ENCODE peak calls at places on chromosomes 2 and 18, in seven cellular contexts. One of them, this sample, is unnamed.

GRCh38 chr2:10873790-10874437 is 37.8 kb upstream of the KCNF1 start:
- ATAC-seq in A549: no peak
- ATAC-seq in upper lobe of left lung: no peak
- ATAC-seq in right lobe of liver: no peak
- ATAC-seq in gastrocnemius medialis: peak
- ATAC-seq in IMR-90: no peak
- ATAC-seq in K562: no peak
- ATAC-seq in this sample: no peak

GRCh38 chr2:46988733-46989481 is 73.3 kb upstream of the MCFD2 start:
- ATAC-seq in K562: no peak
- ATAC-seq in right lobe of liver: peak
- ATAC-seq in gastrocnemius medialis: no peak
- ATAC-seq in upper lobe of left lung: no peak
- ATAC-seq in IMR-90: no peak
- ATAC-seq in A549: no peak
- ATAC-seq in this sample: no peak

GRCh38 chr2:11142330-11142729 is 12.9 kb upstream of the SLC66A3 start:
- ATAC-seq in gastrocnemius medialis: no peak
- ATAC-seq in A549: peak
- ATAC-seq in K562: peak
- ATAC-seq in IMR-90: no peak
- ATAC-seq in upper lobe of left lung: no peak
- ATAC-seq in right lobe of liver: no peak
- ATAC-seq in this sample: no peak

GRCh38 chr2:55052087-55053061 is 2.1 kb upstream of the RTN4 start:
- ATAC-seq in A549: no peak
- ATAC-seq in right lobe of liver: no peak
- ATAC-seq in K562: no peak
- ATAC-seq in IMR-90: no peak
- ATAC-seq in upper lobe of left lung: no peak
- ATAC-seq in gastrocnemius medialis: no peak
- ATAC-seq in this sample: no peak

GRCh38 chr18:49758263-49758610 is 55.1 kb downstream of the ACAA2 start:
- ATAC-seq in right lobe of liver: no peak
- ATAC-seq in IMR-90: no peak
- ATAC-seq in gastrocnemius medialis: no peak
- ATAC-seq in A549: no peak
- ATAC-seq in K562: peak
- ATAC-seq in upper lobe of left lung: no peak
- ATAC-seq in this sample: no peak

GRCh38 chr18:76490040-76490439 is 5.0 kb downstream of the ZNF516 start:
- ATAC-seq in A549: no peak
- ATAC-seq in K562: no peak
- ATAC-seq in gastrocnemius medialis: no peak
- ATAC-seq in upper lobe of left lung: no peak
- ATAC-seq in right lobe of liver: no peak
- ATAC-seq in IMR-90: no peak
- ATAC-seq in this sample: no peak

GRCh38 chr2:158730621-158730905 is 64.6 kb upstream of the DAPL1 start:
- ATAC-seq in right lobe of liver: no peak
- ATAC-seq in upper lobe of left lung: no peak
- ATAC-seq in IMR-90: no peak
- ATAC-seq in A549: no peak
- ATAC-seq in K562: no peak
- ATAC-seq in gastrocnemius medialis: no peak
- ATAC-seq in this sample: no peak

GRCh38 chr2:44952143-44952805 is 10.8 kb downstream of the SIX3 start:
- ATAC-seq in gastrocnemius medialis: peak
- ATAC-seq in A549: peak
- ATAC-seq in upper lobe of left lung: peak
- ATAC-seq in IMR-90: peak
- ATAC-seq in K562: peak
- ATAC-seq in right lobe of liver: peak
- ATAC-seq in this sample: peak

GRCh38 chr18:8757598-8757997 is 52.2 kb downstream of the MTCL1 start:
- ATAC-seq in right lobe of liver: no peak
- ATAC-seq in K562: no peak
- ATAC-seq in gastrocnemius medialis: no peak
- ATAC-seq in A549: no peak
- ATAC-seq in upper lobe of left lung: no peak
- ATAC-seq in IMR-90: no peak
- ATAC-seq in this sample: no peak

GRCh38 chr2:25844089-25844488 is 34.2 kb downstream of the ASXL2 start:
- ATAC-seq in gastrocnemius medialis: peak
- ATAC-seq in right lobe of liver: peak
- ATAC-seq in A549: no peak
- ATAC-seq in upper lobe of left lung: no peak
- ATAC-seq in IMR-90: peak
- ATAC-seq in K562: no peak
- ATAC-seq in this sample: no peak

GRCh38 chr2:207284556-207285450 is 119.1 kb upstream of the KLF7 start:
- ATAC-seq in K562: no peak
- ATAC-seq in A549: no peak
- ATAC-seq in upper lobe of left lung: no peak
- ATAC-seq in gastrocnemius medialis: no peak
- ATAC-seq in IMR-90: peak
- ATAC-seq in right lobe of liver: no peak
- ATAC-seq in this sample: no peak

GRCh38 chr2:145743016-145743415 is 1223.1 kb upstream of the ZEB2 start:
- ATAC-seq in gastrocnemius medialis: no peak
- ATAC-seq in upper lobe of left lung: peak
- ATAC-seq in A549: no peak
- ATAC-seq in K562: no peak
- ATAC-seq in right lobe of liver: peak
- ATAC-seq in IMR-90: no peak
- ATAC-seq in this sample: no peak

GRCh38 chr2:224412064-224412921 is 10.4 kb upstream of the FAM124B start:
- ATAC-seq in K562: no peak
- ATAC-seq in right lobe of liver: peak
- ATAC-seq in upper lobe of left lung: peak
- ATAC-seq in IMR-90: peak
- ATAC-seq in gastrocnemius medialis: peak
- ATAC-seq in A549: no peak
- ATAC-seq in this sample: no peak

GRCh38 chr18:55763298-55763697 is 175.3 kb upstream of the TCF4 start:
- ATAC-seq in K562: no peak
- ATAC-seq in IMR-90: peak
- ATAC-seq in gastrocnemius medialis: no peak
- ATAC-seq in upper lobe of left lung: no peak
- ATAC-seq in right lobe of liver: no peak
- ATAC-seq in A549: no peak
- ATAC-seq in this sample: no peak

GRCh38 chr2:171018522-171018921 is 89.5 kb downstream of the GORASP2 start:
- ATAC-seq in A549: no peak
- ATAC-seq in gastrocnemius medialis: no peak
- ATAC-seq in IMR-90: no peak
- ATAC-seq in right lobe of liver: no peak
- ATAC-seq in K562: peak
- ATAC-seq in upper lobe of left lung: no peak
- ATAC-seq in this sample: no peak

GRCh38 chr2:68383778-68384177 is 18.7 kb downstream of the PLEK start:
- ATAC-seq in A549: no peak
- ATAC-seq in IMR-90: no peak
- ATAC-seq in gastrocnemius medialis: no peak
- ATAC-seq in K562: no peak
- ATAC-seq in upper lobe of left lung: no peak
- ATAC-seq in right lobe of liver: no peak
- ATAC-seq in this sample: no peak

GRCh38 chr2:154724194-154724797 is 25.8 kb downstream of the KCNJ3 start:
- ATAC-seq in K562: no peak
- ATAC-seq in A549: no peak
- ATAC-seq in gastrocnemius medialis: no peak
- ATAC-seq in right lobe of liver: no peak
- ATAC-seq in IMR-90: no peak
- ATAC-seq in upper lobe of left lung: no peak
- ATAC-seq in this sample: no peak

GRCh38 chr2:231250146-231250545 is 51.7 kb downstream of the ARMC9 start:
- ATAC-seq in K562: no peak
- ATAC-seq in right lobe of liver: no peak
- ATAC-seq in IMR-90: peak
- ATAC-seq in gastrocnemius medialis: no peak
- ATAC-seq in A549: no peak
- ATAC-seq in upper lobe of left lung: no peak
- ATAC-seq in this sample: peak

DNA sequence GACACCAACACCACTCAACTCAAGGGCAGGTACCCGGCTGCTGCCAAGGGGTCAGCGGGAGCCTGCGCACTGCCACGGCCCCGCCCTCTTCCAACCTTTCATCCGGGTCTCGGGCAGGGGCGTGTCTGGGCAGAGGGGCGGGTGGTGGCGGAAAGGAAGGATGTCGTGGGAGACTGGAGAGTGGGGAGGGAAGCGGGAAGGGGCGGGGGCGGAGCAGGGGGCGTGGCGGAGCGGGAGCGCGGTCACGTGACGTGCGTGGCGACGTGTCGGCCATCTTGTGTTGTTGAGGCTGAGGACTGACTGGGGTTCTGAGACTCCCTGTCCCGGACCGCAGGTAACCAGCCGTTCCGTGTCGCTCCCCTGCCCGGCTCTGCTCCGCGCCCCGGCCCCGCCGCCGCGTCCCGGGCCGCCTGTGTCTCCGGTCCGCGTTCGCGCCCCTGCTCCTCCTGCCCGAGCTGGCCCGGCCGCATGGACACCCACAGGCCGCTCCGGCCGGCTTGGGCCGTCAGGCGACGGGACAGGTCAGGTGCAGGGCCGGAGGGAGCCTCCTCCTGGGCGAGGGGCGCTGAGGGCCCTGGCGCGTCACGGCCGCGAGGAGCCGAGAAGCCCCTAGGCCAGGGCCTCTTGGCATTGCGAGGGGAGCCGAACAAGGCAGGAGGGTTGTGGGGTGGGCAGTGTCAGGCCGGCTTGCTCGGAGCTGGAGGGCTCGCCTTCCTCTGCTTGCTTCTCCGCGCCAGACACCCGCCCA is at the start of gene GIGYF2:
- ATAC-seq in gastrocnemius medialis: peak
- ATAC-seq in IMR-90: peak
- ATAC-seq in upper lobe of left lung: peak
- ATAC-seq in K562: peak
- ATAC-seq in right lobe of liver: peak
- ATAC-seq in A549: peak
- ATAC-seq in this sample: peak
- TF ChIP-seq POLR2A in gastrocnemius medialis: peak
- TF ChIP-seq POLR2A in IMR-90: peak
- TF ChIP-seq POLR2A in upper lobe of left lung: peak
- TF ChIP-seq POLR2A in K562: peak
- TF ChIP-seq POLR2A in right lobe of liver: peak
- TF ChIP-seq POLR2A in A549: peak
- TF ChIP-seq POLR2A in this sample: peak

GRCh38 chr18:12377556-12378553 is 828 bp upstream of the AFG3L2 start:
- ATAC-seq in gastrocnemius medialis: peak
- ATAC-seq in A549: peak
- ATAC-seq in right lobe of liver: no peak
- ATAC-seq in K562: no peak
- ATAC-seq in IMR-90: peak
- ATAC-seq in upper lobe of left lung: no peak
- ATAC-seq in this sample: peak
- TF ChIP-seq POLR2A in gastrocnemius medialis: peak
- TF ChIP-seq POLR2A in A549: peak
- TF ChIP-seq POLR2A in right lobe of liver: peak
- TF ChIP-seq POLR2A in K562: peak
- TF ChIP-seq POLR2A in IMR-90: peak
- TF ChIP-seq POLR2A in upper lobe of left lung: peak
- TF ChIP-seq POLR2A in this sample: peak

GRCh38 chr18:3035635-3036034 is 22.7 kb upstream of the LPIN2 start:
- ATAC-seq in K562: no peak
- ATAC-seq in right lobe of liver: no peak
- ATAC-seq in A549: no peak
- ATAC-seq in upper lobe of left lung: no peak
- ATAC-seq in gastrocnemius medialis: no peak
- ATAC-seq in IMR-90: no peak
- ATAC-seq in this sample: no peak

GRCh38 chr18:3036108-3036507 is 23.2 kb upstream of the LPIN2 start:
- ATAC-seq in K562: no peak
- ATAC-seq in right lobe of liver: no peak
- ATAC-seq in A549: no peak
- ATAC-seq in IMR-90: no peak
- ATAC-seq in upper lobe of left lung: no peak
- ATAC-seq in gastrocnemius medialis: no peak
- ATAC-seq in this sample: no peak

GRCh38 chr18:3040183-3040582 is 27.2 kb upstream of the LPIN2 start:
- ATAC-seq in gastrocnemius medialis: no peak
- ATAC-seq in K562: no peak
- ATAC-seq in IMR-90: no peak
- ATAC-seq in right lobe of liver: no peak
- ATAC-seq in upper lobe of left lung: no peak
- ATAC-seq in A549: no peak
- ATAC-seq in this sample: no peak

GRCh38 chr18:3040881-3041280 is 27.9 kb upstream of the LPIN2 start:
- ATAC-seq in IMR-90: no peak
- ATAC-seq in A549: no peak
- ATAC-seq in right lobe of liver: no peak
- ATAC-seq in gastrocnemius medialis: no peak
- ATAC-seq in upper lobe of left lung: no peak
- ATAC-seq in K562: no peak
- ATAC-seq in this sample: no peak

GRCh38 chr18:3037423-3037915 is 24.5 kb upstream of the LPIN2 start:
- ATAC-seq in IMR-90: peak
- ATAC-seq in upper lobe of left lung: peak
- ATAC-seq in A549: peak
- ATAC-seq in K562: peak
- ATAC-seq in right lobe of liver: peak
- ATAC-seq in gastrocnemius medialis: peak
- ATAC-seq in this sample: peak
- TF ChIP-seq POLR2A in IMR-90: no peak
- TF ChIP-seq POLR2A in upper lobe of left lung: no peak
- TF ChIP-seq POLR2A in A549: no peak
- TF ChIP-seq POLR2A in K562: no peak
- TF ChIP-seq POLR2A in right lobe of liver: no peak
- TF ChIP-seq POLR2A in gastrocnemius medialis: no peak
- TF ChIP-seq POLR2A in this sample: no peak

GRCh38 chr2:86488561-86489250 is 47.5 kb downstream of the KDM3A start:
- ATAC-seq in upper lobe of left lung: no peak
- ATAC-seq in right lobe of liver: no peak
- ATAC-seq in gastrocnemius medialis: no peak
- ATAC-seq in IMR-90: no peak
- ATAC-seq in K562: no peak
- ATAC-seq in A549: no peak
- ATAC-seq in this sample: no peak
- TF ChIP-seq POLR2A in upper lobe of left lung: no peak
- TF ChIP-seq POLR2A in right lobe of liver: no peak
- TF ChIP-seq POLR2A in gastrocnemius medialis: no peak
- TF ChIP-seq POLR2A in IMR-90: no peak
- TF ChIP-seq POLR2A in K562: no peak
- TF ChIP-seq POLR2A in A549: no peak
- TF ChIP-seq POLR2A in this sample: no peak

This sample was measured in gastroesophageal sphincter.